ENCODE peak calls at places on chromosomes 2 and 18, in ten cellular contexts. One of them, this sample, is unnamed.

GRCh38 chr2:168165418-168165817 is 82.0 kb downstream of the STK39 start:
- DNase-seq in cardiac fibroblast: peak
- DNase-seq in GM04504: no peak
- DNase-seq in skeletal muscle cell: peak
- DNase-seq in breast epithelium: no peak
- DNase-seq in SW480: no peak
- DNase-seq in NCI-H1436 treated with DMSO at 0.1 percent for 48 hours: no peak
- DNase-seq in activated CD4-positive, alpha-beta T cell treated with anti-CD3 and anti-CD28 coated beads for 48 hours: peak
- DNase-seq in NCI-H1092: no peak
- DNase-seq in left lobe of liver: no peak
- DNase-seq in this sample: no peak

GRCh38 chr2:42929985-42930581 is 137.7 kb upstream of the HAAO start:
- DNase-seq in SW480: no peak
- DNase-seq in left lobe of liver: no peak
- DNase-seq in NCI-H1436 treated with DMSO at 0.1 percent for 48 hours: no peak
- DNase-seq in cardiac fibroblast: peak
- DNase-seq in breast epithelium: no peak
- DNase-seq in skeletal muscle cell: peak
- DNase-seq in activated CD4-positive, alpha-beta T cell treated with anti-CD3 and anti-CD28 coated beads for 48 hours: no peak
- DNase-seq in GM04504: no peak
- DNase-seq in NCI-H1092: no peak
- DNase-seq in this sample: no peak

GRCh38 chr2:11738589-11739436 is 7.6 kb upstream of the LPIN1 start:
- DNase-seq in breast epithelium: no peak
- DNase-seq in GM04504: peak
- DNase-seq in NCI-H1092: peak
- DNase-seq in NCI-H1436 treated with DMSO at 0.1 percent for 48 hours: no peak
- DNase-seq in cardiac fibroblast: peak
- DNase-seq in activated CD4-positive, alpha-beta T cell treated with anti-CD3 and anti-CD28 coated beads for 48 hours: no peak
- DNase-seq in SW480: peak
- DNase-seq in left lobe of liver: peak
- DNase-seq in skeletal muscle cell: peak
- DNase-seq in this sample: no peak

GRCh38 chr2:60168247-60168646 is 385.2 kb downstream of the BCL11A start:
- DNase-seq in NCI-H1092: no peak
- DNase-seq in GM04504: no peak
- DNase-seq in cardiac fibroblast: no peak
- DNase-seq in SW480: no peak
- DNase-seq in breast epithelium: no peak
- DNase-seq in left lobe of liver: no peak
- DNase-seq in skeletal muscle cell: no peak
- DNase-seq in activated CD4-positive, alpha-beta T cell treated with anti-CD3 and anti-CD28 coated beads for 48 hours: no peak
- DNase-seq in NCI-H1436 treated with DMSO at 0.1 percent for 48 hours: no peak
- DNase-seq in this sample: no peak

GRCh38 chr18:31430072-31430471 is 17.5 kb upstream of the DSG3 start:
- DNase-seq in left lobe of liver: no peak
- DNase-seq in GM04504: no peak
- DNase-seq in activated CD4-positive, alpha-beta T cell treated with anti-CD3 and anti-CD28 coated beads for 48 hours: no peak
- DNase-seq in NCI-H1092: no peak
- DNase-seq in NCI-H1436 treated with DMSO at 0.1 percent for 48 hours: no peak
- DNase-seq in SW480: no peak
- DNase-seq in cardiac fibroblast: no peak
- DNase-seq in skeletal muscle cell: no peak
- DNase-seq in breast epithelium: no peak
- DNase-seq in this sample: no peak

GRCh38 chr18:49225160-49225559 is 235.3 kb downstream of the DYM start:
- DNase-seq in SW480: no peak
- DNase-seq in cardiac fibroblast: peak
- DNase-seq in left lobe of liver: no peak
- DNase-seq in NCI-H1092: no peak
- DNase-seq in GM04504: peak
- DNase-seq in activated CD4-positive, alpha-beta T cell treated with anti-CD3 and anti-CD28 coated beads for 48 hours: no peak
- DNase-seq in skeletal muscle cell: no peak
- DNase-seq in NCI-H1436 treated with DMSO at 0.1 percent for 48 hours: no peak
- DNase-seq in breast epithelium: no peak
- DNase-seq in this sample: no peak

GRCh38 chr2:197514754-197515153 is 1.1 kb upstream of the MOB4 start:
- DNase-seq in NCI-H1436 treated with DMSO at 0.1 percent for 48 hours: no peak
- DNase-seq in NCI-H1092: no peak
- DNase-seq in breast epithelium: no peak
- DNase-seq in skeletal muscle cell: no peak
- DNase-seq in cardiac fibroblast: no peak
- DNase-seq in left lobe of liver: no peak
- DNase-seq in GM04504: no peak
- DNase-seq in SW480: peak
- DNase-seq in activated CD4-positive, alpha-beta T cell treated with anti-CD3 and anti-CD28 coated beads for 48 hours: no peak
- DNase-seq in this sample: no peak

GRCh38 chr2:175837046-175837445 is 165.0 kb downstream of the LNPK start:
- DNase-seq in cardiac fibroblast: peak
- DNase-seq in GM04504: peak
- DNase-seq in skeletal muscle cell: peak
- DNase-seq in SW480: no peak
- DNase-seq in breast epithelium: no peak
- DNase-seq in left lobe of liver: no peak
- DNase-seq in NCI-H1436 treated with DMSO at 0.1 percent for 48 hours: no peak
- DNase-seq in NCI-H1092: no peak
- DNase-seq in activated CD4-positive, alpha-beta T cell treated with anti-CD3 and anti-CD28 coated beads for 48 hours: no peak
- DNase-seq in this sample: no peak

GRCh38 chr2:3651686-3652516 is 6.1 kb upstream of the ALLC start:
- DNase-seq in skeletal muscle cell: no peak
- DNase-seq in SW480: peak
- DNase-seq in NCI-H1092: peak
- DNase-seq in breast epithelium: no peak
- DNase-seq in cardiac fibroblast: peak
- DNase-seq in left lobe of liver: no peak
- DNase-seq in GM04504: no peak
- DNase-seq in NCI-H1436 treated with DMSO at 0.1 percent for 48 hours: peak
- DNase-seq in activated CD4-positive, alpha-beta T cell treated with anti-CD3 and anti-CD28 coated beads for 48 hours: peak
- DNase-seq in this sample: peak

GRCh38 chr2:217822296-217823252 is 180.2 kb downstream of the TNS1 start:
- DNase-seq in skeletal muscle cell: no peak
- DNase-seq in cardiac fibroblast: peak
- DNase-seq in NCI-H1436 treated with DMSO at 0.1 percent for 48 hours: no peak
- DNase-seq in SW480: peak
- DNase-seq in activated CD4-positive, alpha-beta T cell treated with anti-CD3 and anti-CD28 coated beads for 48 hours: no peak
- DNase-seq in GM04504: no peak
- DNase-seq in NCI-H1092: no peak
- DNase-seq in left lobe of liver: no peak
- DNase-seq in breast epithelium: no peak
- DNase-seq in this sample: no peak

GRCh38 chr2:127226520-127227263 is 6.6 kb upstream of the CYP27C1 start:
- DNase-seq in activated CD4-positive, alpha-beta T cell treated with anti-CD3 and anti-CD28 coated beads for 48 hours: peak
- DNase-seq in SW480: peak
- DNase-seq in NCI-H1436 treated with DMSO at 0.1 percent for 48 hours: no peak
- DNase-seq in skeletal muscle cell: peak
- DNase-seq in breast epithelium: peak
- DNase-seq in NCI-H1092: no peak
- DNase-seq in GM04504: peak
- DNase-seq in cardiac fibroblast: peak
- DNase-seq in left lobe of liver: peak
- DNase-seq in this sample: no peak

GRCh38 chr2:31255911-31256571 is 22.1 kb downstream of the EHD3 start:
- DNase-seq in left lobe of liver: no peak
- DNase-seq in NCI-H1092: no peak
- DNase-seq in NCI-H1436 treated with DMSO at 0.1 percent for 48 hours: no peak
- DNase-seq in cardiac fibroblast: no peak
- DNase-seq in GM04504: no peak
- DNase-seq in SW480: no peak
- DNase-seq in breast epithelium: no peak
- DNase-seq in activated CD4-positive, alpha-beta T cell treated with anti-CD3 and anti-CD28 coated beads for 48 hours: no peak
- DNase-seq in skeletal muscle cell: no peak
- DNase-seq in this sample: no peak

GRCh38 chr2:180520206-180520605 is 460.2 kb upstream of the UBE2E3 start:
- DNase-seq in cardiac fibroblast: peak
- DNase-seq in activated CD4-positive, alpha-beta T cell treated with anti-CD3 and anti-CD28 coated beads for 48 hours: no peak
- DNase-seq in breast epithelium: no peak
- DNase-seq in left lobe of liver: no peak
- DNase-seq in NCI-H1436 treated with DMSO at 0.1 percent for 48 hours: no peak
- DNase-seq in NCI-H1092: peak
- DNase-seq in SW480: peak
- DNase-seq in GM04504: no peak
- DNase-seq in skeletal muscle cell: no peak
- DNase-seq in this sample: no peak

GRCh38 chr2:227103583-227103982 is 60.4 kb downstream of the COL4A4 start:
- DNase-seq in SW480: no peak
- DNase-seq in left lobe of liver: no peak
- DNase-seq in breast epithelium: no peak
- DNase-seq in cardiac fibroblast: no peak
- DNase-seq in skeletal muscle cell: no peak
- DNase-seq in NCI-H1092: peak
- DNase-seq in activated CD4-positive, alpha-beta T cell treated with anti-CD3 and anti-CD28 coated beads for 48 hours: no peak
- DNase-seq in GM04504: no peak
- DNase-seq in NCI-H1436 treated with DMSO at 0.1 percent for 48 hours: no peak
- DNase-seq in this sample: peak

This sample was measured in NCI-H1417 treated with DMSO at 0.1 percent for 48 hours.